ENCODE peak calls at places on chromosomes 13 and 19, in four cellular contexts. P is IMR-90, R is H9, L is H1. U is an unnamed sample. For H3K79me1, the result is how much of the 10 kb centered on the place peaks cover.

GRCh38 chr19:56085571-56086275 is 35.4 kb downstream of the ZNF787 start:
- DNase-seq in P (peak), R (no peak), L (no peak), U (no peak)

GRCh38 chr19:2949939-2950285 is 5.1 kb upstream of the ZNF77 start:
- DNase-seq in P (peak), R (no peak), L (no peak), U (peak)

GRCh38 chr13:28161370-28161769 is 23.0 kb downstream of the PAN3 start:
- DNase-seq in P (peak), R (peak), L (no peak), U (peak)

GRCh38 chr19:49916839-49917733 is 11.9 kb upstream of the ATF5 start:
- DNase-seq in P (no peak), R (peak), L (no peak), U (peak)

GRCh38 chr13:84096221-84096620 is 213.9 kb upstream of the SLITRK1 start:
- DNase-seq in P (peak), R (no peak), L (no peak), U (no peak)

GRCh38 chr13:109162248-109163051 is 533.0 kb downstream of the MYO16 start:
- DNase-seq in P (no peak), R (no peak), L (no peak), U (no peak)

GRCh38 chr13:44117351-44117750 is 237.6 kb downstream of the LACC1 start:
- DNase-seq in P (peak), R (no peak), L (no peak), U (peak)

GRCh38 chr13:98987275-98987674 is 9.4 kb upstream of the DOCK9 start:
- DNase-seq in P (no peak), R (no peak), L (no peak), U (no peak)

GRCh38 chr13:43298799-43299198 is 275.4 kb downstream of the DNAJC15 start:
- DNase-seq in P (no peak), R (no peak), L (no peak), U (no peak)

GRCh38 chr13:99331881-99332293 is 24.7 kb upstream of the GPR183 start:
- DNase-seq in P (no peak), R (no peak), L (no peak), U (no peak)

GRCh38 chr19:30719189-30719990 is 347.2 kb downstream of the ZNF536 start:
- DNase-seq in P (no peak), R (peak), L (no peak), U (peak)

GRCh38 chr19:55369651-55370304 is 485 bp downstream of the IL11 start:
- DNase-seq in P (peak), R (peak), L (no peak), U (peak)

GRCh38 chr13:73945371-73945770 is 188.8 kb downstream of the KLF12 start:
- DNase-seq in P (no peak), R (no peak), L (no peak), U (no peak)

GRCh38 chr19:45097776-45098520 is 5.0 kb downstream of the PPP1R37 start:
- DNase-seq in P (peak), R (no peak), L (no peak), U (peak)

GRCh38 chr13:85864963-85865530 is 65.8 kb upstream of the SLITRK6 start:
- DNase-seq in P (peak), R (peak), L (no peak), U (peak)

GRCh38 chr13:105464249-105464648 is 1071.2 kb downstream of the EFNB2 start:
- DNase-seq in P (peak), R (no peak), L (no peak), U (peak)

GRCh38 chr19:3964256-3965194 is 6.4 kb downstream of the DAPK3 start:
- DNase-seq in P (no peak), R (no peak), L (no peak), U (no peak)
- H3K79me1 ChIP-seq in P (half or more), R (under half), L (under half), U (under half)

GRCh38 chr13:76993473-76993872 is 1.6 kb downstream of the CLN5 start:
- DNase-seq in P (no peak), R (no peak), L (no peak), U (no peak)

GRCh38 chr13:76993021-76993420 is 1.1 kb downstream of the CLN5 start:
- DNase-seq in P (peak), R (no peak), L (no peak), U (no peak)

GRCh38 chr13:76992548-76993001 is 694 bp downstream of the CLN5 start:
- DNase-seq in P (peak), R (no peak), L (no peak), U (peak)

GRCh38 chr13:76991796-76992547 is at the start of gene CLN5:
- DNase-seq in P (peak), R (peak), L (peak), U (peak)

GRCh38 chr13:76994281-76994680 is 2.4 kb downstream of the CLN5 start:
- DNase-seq in P (no peak), R (no peak), L (no peak), U (no peak)
- H3K4me2 ChIP-seq in P (no peak), R (no peak), L (no peak), U (no peak)

GRCh38 chr13:24076124-24076523 is 84.4 kb upstream of the SPATA13 start:
- DNase-seq in P (no peak), R (no peak), L (no peak), U (no peak)
- H3K56ac ChIP-seq in P (no peak), R (no peak), L (no peak), U (no peak)

GRCh38 chr13:78370231-78370630 is 233.1 kb downstream of the POU4F1 start:
- DNase-seq in P (no peak), R (no peak), L (no peak), U (no peak)

GRCh38 chr13:78376033-78376432 is 227.3 kb downstream of the POU4F1 start:
- DNase-seq in P (no peak), R (no peak), L (no peak), U (no peak)

GRCh38 chr13:78376822-78377221 is 226.5 kb downstream of the POU4F1 start:
- DNase-seq in P (no peak), R (no peak), L (no peak), U (no peak)

DNA sequence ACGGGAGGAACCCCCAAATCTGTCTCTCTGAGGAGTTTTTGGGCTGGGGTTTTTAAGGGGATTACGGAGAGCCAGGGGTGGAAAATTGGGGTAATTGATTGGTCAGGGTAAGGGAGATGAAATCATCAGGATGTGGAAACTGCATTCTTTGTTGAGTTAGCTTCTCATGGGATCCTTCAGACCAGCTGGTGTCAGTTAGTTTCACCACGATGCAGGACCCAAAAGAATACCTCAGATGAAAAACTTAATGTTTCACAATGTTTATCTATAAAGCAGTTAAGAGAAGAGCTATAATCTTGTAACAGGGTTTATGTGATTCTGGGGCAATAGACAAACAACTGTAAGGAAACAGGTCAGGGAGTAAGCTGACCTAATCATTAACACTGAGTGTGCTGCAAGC is 230.8 kb downstream of the POU4F1 start:
- DNase-seq in P (no peak), R (no peak), L (no peak), U (no peak)
- H3K79me1 ChIP-seq in P (under half), R (under half), L (under half), U (under half)

GRCh38 chr13:107838592-107839161 is 376.7 kb downstream of the LIG4 start:
- DNase-seq in P (no peak), R (no peak), L (no peak), U (peak)
- H3K4me2 ChIP-seq in P (no peak), R (no peak), L (peak), U (no peak)

DNA sequence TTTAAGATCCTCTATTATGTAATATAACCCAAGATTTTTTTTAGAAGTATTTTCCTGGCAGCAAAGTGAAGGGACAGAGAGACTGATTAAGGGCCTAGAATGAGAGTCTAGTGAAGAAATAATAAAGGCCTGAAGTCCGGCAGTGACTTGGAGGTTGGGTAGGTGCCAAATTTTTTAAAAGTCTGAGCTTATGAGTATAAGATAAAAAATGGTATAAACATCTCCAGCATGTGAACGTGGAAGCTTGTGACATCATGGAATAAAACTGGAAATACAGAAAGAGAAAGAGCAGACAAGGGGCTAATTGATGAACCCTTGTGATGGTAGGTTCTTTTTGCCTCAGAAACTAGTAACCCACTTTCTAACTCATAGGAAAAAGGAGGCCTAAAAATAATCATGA is 174.6 kb downstream of the SUCLA2 start:
- DNase-seq in P (peak), R (no peak), L (no peak), U (no peak)
- H3K56ac ChIP-seq in P (no peak), R (no peak), L (no peak), U (no peak)

DNA sequence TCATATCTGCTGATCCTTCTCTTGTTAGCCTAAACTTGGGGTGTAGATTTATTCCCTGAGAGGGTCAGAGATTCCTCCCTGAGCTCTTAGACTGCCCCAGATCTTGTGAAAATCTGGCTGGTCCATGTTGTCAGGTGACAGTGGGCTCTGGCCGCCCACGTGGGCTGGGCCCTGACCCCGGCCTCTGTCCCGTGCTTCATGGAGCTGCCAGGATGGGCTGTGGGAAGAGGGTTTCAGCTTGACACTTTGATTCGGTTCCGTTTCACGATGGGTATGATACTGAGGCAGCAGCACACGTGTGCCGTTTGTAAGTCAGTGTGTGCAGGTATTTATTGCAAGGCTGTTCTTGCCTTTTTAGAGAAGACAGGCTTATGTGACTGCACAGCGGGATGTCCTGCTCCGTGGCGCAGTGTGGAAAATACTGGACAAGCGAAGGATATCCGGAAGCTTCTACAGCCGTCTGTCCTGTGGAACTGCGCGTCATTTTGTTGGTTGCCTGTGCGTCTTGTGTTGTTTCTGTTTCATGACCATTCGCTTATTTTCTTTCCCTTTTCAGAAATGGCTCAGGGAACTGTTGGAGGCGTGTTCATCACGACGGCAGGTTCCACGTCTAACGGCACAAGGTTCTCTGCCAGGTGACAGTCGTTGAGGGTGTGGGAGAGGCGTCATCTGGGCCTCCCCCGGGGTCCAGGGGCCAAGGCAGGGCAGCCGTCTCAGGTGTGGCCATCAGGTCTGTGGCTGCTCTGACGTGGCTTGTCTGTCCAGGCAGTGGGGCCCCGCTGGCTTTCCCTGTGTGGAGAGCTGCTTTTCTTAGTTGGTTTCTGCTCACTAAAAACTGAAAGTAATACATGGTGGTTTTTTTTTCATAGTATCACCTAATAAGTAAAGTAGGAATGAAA is 20.5 kb downstream of the ATP4B start:
- DNase-seq in P (no peak), R (no peak), L (no peak), U (no peak)
- H3K79me1 ChIP-seq in P (under half), R (under half), L (under half), U (under half)

U was measured in mesendoderm.